ENCODE peak calls at places on chromosome 12, in eight cellular contexts. A, U, Z, E, F, T, K and B are unnamed samples.

GRCh38 chr12:97575792-97576191 is 113.2 kb downstream of the RMST start:
- DNase-seq in Z (no peak), K (no peak), U (no peak), T (no peak), A (no peak), E (no peak), F (peak; percentile 43), B (no peak)

GRCh38 chr12:24955389-24955788 is 6.5 kb upstream of the BCAT1 start:
- DNase-seq in F (no peak), K (no peak), Z (no peak), E (no peak), U (no peak), T (no peak), A (no peak), B (no peak)

GRCh38 chr12:20695232-20695631 is at the start of gene SLCO1C1:
- DNase-seq in U (no peak), A (no peak), F (no peak), K (no peak), T (no peak), E (no peak), Z (no peak), B (no peak)

GRCh38 chr12:102169922-102170698 is 27.5 kb downstream of the PMCH start:
- DNase-seq in K (no peak), F (peak; percentile 9), Z (peak; percentile 11), A (peak; percentile 15), T (no peak), U (no peak), E (no peak), B (peak; percentile 8)

GRCh38 chr12:92080390-92081285 is 65.0 kb downstream of the BTG1 start:
- DNase-seq in Z (no peak), E (no peak), U (no peak), A (no peak), T (no peak), K (no peak), F (no peak), B (no peak)

GRCh38 chr12:119154435-119154818 is 24.3 kb upstream of the HSPB8 start:
- DNase-seq in Z (peak; percentile 30), F (no peak), A (no peak), K (no peak), U (no peak), T (no peak), E (no peak), B (no peak)

GRCh38 chr12:102876883-102877282 is 40.2 kb downstream of the PAH start:
- DNase-seq in T (no peak), K (no peak), Z (peak; percentile 35), E (no peak), F (no peak), U (no peak), A (no peak), B (no peak)

GRCh38 chr12:41264281-41264680 is 76.2 kb downstream of the PDZRN4 start:
- DNase-seq in K (no peak), T (no peak), U (no peak), Z (no peak), F (peak; percentile 3), A (no peak), E (no peak), B (no peak)

GRCh38 chr12:2337031-2338010 is 284.5 kb downstream of the CACNA1C start:
- DNase-seq in E (no peak), Z (no peak), K (no peak), U (no peak), T (no peak), F (no peak), A (no peak), B (no peak)

GRCh38 chr12:70645494-70646317 is 8.5 kb upstream of the PTPRB start:
- DNase-seq in T (peak; percentile 57), E (no peak), U (no peak), K (peak; percentile 36), A (peak; percentile 49), F (peak; percentile 41), Z (no peak), B (peak; percentile 80)

GRCh38 chr12:112978163-112979081 is at the start of gene OAS2:
- DNase-seq in K (peak; percentile 80), U (peak; percentile 73), A (peak; percentile 42), Z (no peak), F (peak; percentile 12), E (peak; percentile 67), T (peak; percentile 76), B (peak; percentile 68)

GRCh38 chr12:92506460-92506859 is 196.3 kb upstream of the PLEKHG7 start:
- DNase-seq in A (no peak), Z (no peak), U (no peak), T (no peak), K (no peak), F (no peak), E (no peak), B (no peak)

GRCh38 chr12:2376855-2377657 is 324.3 kb downstream of the CACNA1C start:
- DNase-seq in Z (no peak), U (no peak), A (no peak), T (no peak), E (no peak), K (no peak), F (no peak), B (no peak)

GRCh38 chr12:76621582-76622024 is 62.0 kb upstream of the OSBPL8 start:
- DNase-seq in E (peak; percentile 29), F (peak; percentile 93), U (no peak), T (peak; percentile 54), A (peak; percentile 79), Z (peak; percentile 56), K (peak; percentile 83), B (peak; percentile 77)

GRCh38 chr12:93902736-93903562 is 225.8 kb downstream of the CRADD start:
- DNase-seq in U (no peak), E (no peak), F (peak; percentile 60), T (no peak), Z (no peak), K (no peak), A (no peak), B (no peak)

GRCh38 chr12:56158926-56159461 is 835 bp downstream of the MYL6 start:
- DNase-seq in T (peak; percentile 93), K (peak; percentile 82), E (no peak), A (peak; percentile 82), U (peak; percentile 88), F (peak; percentile 70), Z (peak; percentile 34), B (peak; percentile 81)

GRCh38 chr12:47218191-47218654 is 138.5 kb upstream of the AMIGO2 start:
- DNase-seq in Z (no peak), F (no peak), A (no peak), U (no peak), E (no peak), T (no peak), K (no peak), B (no peak)

GRCh38 chr12:12294215-12295005 is 27.6 kb upstream of the LRP6 start:
- DNase-seq in A (peak; percentile 49), F (no peak), U (no peak), E (no peak), K (peak; percentile 33), T (no peak), Z (no peak), B (no peak)

DNA sequence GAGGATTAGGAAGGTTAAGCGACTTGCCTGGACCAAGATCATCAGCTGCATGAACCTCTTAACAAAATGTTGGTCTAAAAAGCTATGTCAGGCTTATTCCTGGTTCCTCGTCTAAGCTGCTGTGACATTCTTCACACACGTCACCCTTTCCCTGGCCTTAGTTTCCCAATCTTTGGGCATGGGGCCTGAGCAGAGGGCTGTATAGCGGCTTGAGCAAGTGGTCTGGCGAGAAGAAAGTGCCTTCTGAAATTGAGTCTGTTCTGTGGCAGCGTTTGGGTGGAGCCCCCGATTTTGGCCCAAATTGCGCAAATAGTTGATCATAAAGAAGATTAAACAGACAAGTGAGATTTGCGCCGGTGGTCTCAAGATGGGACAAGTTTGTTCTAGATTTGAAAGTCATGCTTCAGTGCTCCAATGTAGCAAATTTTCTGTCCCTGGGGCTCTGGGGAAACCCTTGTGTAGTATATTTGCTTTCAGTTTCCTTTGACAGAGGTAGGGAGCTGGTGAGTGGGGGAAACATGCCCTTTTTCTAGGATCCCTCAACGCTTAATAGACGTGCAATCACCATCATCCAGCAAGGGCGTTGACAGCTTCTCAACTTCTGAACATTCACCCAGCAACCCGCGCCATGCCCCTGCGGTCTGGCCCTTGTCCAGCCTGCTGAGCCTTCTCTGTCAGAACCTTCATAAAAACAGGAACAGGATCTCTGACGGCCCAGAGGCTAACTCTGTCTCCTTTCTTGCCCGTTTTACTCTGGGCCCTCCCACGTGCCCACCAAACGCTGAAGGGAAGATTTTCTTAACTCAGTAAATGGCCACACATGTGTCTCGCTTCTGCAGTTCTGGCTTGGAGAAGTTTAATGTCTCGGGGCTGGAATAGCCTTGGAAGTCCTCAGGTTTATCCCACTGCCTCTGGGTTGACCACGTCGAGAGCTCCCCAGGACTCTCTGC is 58.4 kb upstream of the CCND2 start:
- DNase-seq in Z (no peak), F (no peak), T (peak; percentile 89), A (peak; percentile 17), E (no peak), K (peak; percentile 44), U (peak; percentile 88), B (peak; percentile 76)
- H3K36me3 ChIP-seq in Z (no peaks in the 10 kb centered on the region), F (no peaks in the 10 kb centered on the region), T (no peaks in the 10 kb centered on the region), A (no peaks in the 10 kb centered on the region), E (no peaks in the 10 kb centered on the region), K (no peaks in the 10 kb centered on the region), U (no peaks in the 10 kb centered on the region), B (no peaks in the 10 kb centered on the region)

GRCh38 chr12:111868676-111869588 is 26.9 kb downstream of the MAPKAPK5 start:
- DNase-seq in K (no peak), A (no peak), U (no peak), T (no peak), E (no peak), F (no peak), Z (no peak), B (no peak)
- H3K36me3 ChIP-seq in K (peaks cover 90% of the 10 kb centered on the region), A (peaks cover 7% of the 10 kb centered on the region), U (peaks cover 85% of the 10 kb centered on the region), T (peaks cover 82% of the 10 kb centered on the region), E (peaks cover 55% of the 10 kb centered on the region), F (peaks cover 80% of the 10 kb centered on the region), Z (peaks cover 82% of the 10 kb centered on the region), B (no peaks in the 10 kb centered on the region)

GRCh38 chr12:49037111-49037946 is 18.8 kb upstream of the PRKAG1 start:
- DNase-seq in T (no peak), E (no peak), Z (no peak), U (peak; percentile 63), A (no peak), F (no peak), K (no peak), B (no peak)

GRCh38 chr12:49039421-49040363 is 20.9 kb downstream of the KMT2D start:
- DNase-seq in K (no peak), U (peak; percentile 54), Z (no peak), F (no peak), A (no peak), T (peak; percentile 42), E (no peak), B (no peak)

GRCh38 chr12:49038291-49038955 is 19.8 kb upstream of the PRKAG1 start:
- DNase-seq in F (no peak), A (no peak), T (peak; percentile 35), K (no peak), U (no peak), Z (no peak), E (no peak), B (no peak)

GRCh38 chr12:49036029-49036428 is 17.5 kb upstream of the PRKAG1 start:
- DNase-seq in K (no peak), E (no peak), U (no peak), A (no peak), T (no peak), F (no peak), Z (no peak), B (no peak)

GRCh38 chr12:49037947-49038237 is 19.3 kb upstream of the PRKAG1 start:
- DNase-seq in A (no peak), Z (no peak), F (no peak), T (peak; percentile 21), U (no peak), E (no peak), K (no peak), B (no peak)
- H3K36me3 ChIP-seq in A (peaks cover 33% of the 10 kb centered on the region), Z (peaks cover 97% of the 10 kb centered on the region), F (peaks cover 92% of the 10 kb centered on the region), T (peaks cover 96% of the 10 kb centered on the region), U (peaks cover 99% of the 10 kb centered on the region), E (peaks cover 86% of the 10 kb centered on the region), K (peaks cover 99% of the 10 kb centered on the region), B (no peaks in the 10 kb centered on the region)

GRCh38 chr12:45852508-45852907 is 123.0 kb downstream of the ARID2 start:
- DNase-seq in A (no peak), F (no peak), U (no peak), E (no peak), T (no peak), K (no peak), Z (no peak), B (no peak)
- H3K36me3 ChIP-seq in A (no peaks in the 10 kb centered on the region), F (peaks cover 57% of the 10 kb centered on the region), U (peaks cover 57% of the 10 kb centered on the region), E (peaks cover 26% of the 10 kb centered on the region), T (peaks cover 65% of the 10 kb centered on the region), K (peaks cover 52% of the 10 kb centered on the region), Z (peaks cover 57% of the 10 kb centered on the region), B (no peaks in the 10 kb centered on the region)